ENCODE peak calls at places on chromosome 1, in eight cellular contexts. S, K, A, N, B, M, X and Y are unnamed samples.

GRCh38 chr1:5223266-5223665 is 568.9 kb downstream of the AJAP1 start:
- DNase-seq in S (no peak), K (no peak), A (no peak), N (peak; percentile 89), B (no peak), M (no peak), X (no peak), Y (no peak)

GRCh38 chr1:226604846-226605572 is 56.4 kb downstream of the STUM start:
- DNase-seq in S (no peak), K (no peak), A (no peak), N (no peak), B (no peak), M (no peak), X (no peak), Y (no peak)

GRCh38 chr1:220785166-220786056 is 1.3 kb upstream of the MTARC1 start:
- DNase-seq in S (no peak), K (no peak), A (no peak), N (no peak), B (no peak), M (no peak), X (no peak), Y (no peak)

GRCh38 chr1:107138767-107139445 is 1.9 kb upstream of the NTNG1 start:
- DNase-seq in S (peak; percentile 11), K (no peak), A (no peak), N (no peak), B (no peak), M (no peak), X (no peak), Y (no peak)

GRCh38 chr1:72649211-72649888 is 367.0 kb upstream of the NEGR1 start:
- DNase-seq in S (no peak), K (no peak), A (no peak), N (no peak), B (no peak), M (no peak), X (no peak), Y (no peak)

GRCh38 chr1:202170726-202171125 is 10.3 kb upstream of the PTPN7 start:
- DNase-seq in S (no peak), K (no peak), A (no peak), N (no peak), B (no peak), M (no peak), X (no peak), Y (no peak)

GRCh38 chr1:56803561-56804156 is 15.5 kb downstream of the FYB2 start:
- DNase-seq in S (peak; percentile 85), K (peak; percentile 70), A (no peak), N (no peak), B (no peak), M (no peak), X (no peak), Y (no peak)

GRCh38 chr1:220281159-220281574 is 8.9 kb upstream of the RAB3GAP2 start:
- DNase-seq in S (peak; percentile 60), K (no peak), A (no peak), N (no peak), B (no peak), M (no peak), X (peak; percentile 17), Y (no peak)

GRCh38 chr1:162398999-162399580 is 12.8 kb downstream of the SH2D1B start:
- DNase-seq in S (peak; percentile 51), K (no peak), A (no peak), N (no peak), B (no peak), M (no peak), X (no peak), Y (no peak)